ENCODE peak calls at places on chromosomes 4 and X, in four cellular contexts. K, A, C and O are unnamed samples.
A peak's percentile ranks its signal among the peaks of the same experiment; 100 is the strongest.

GRCh38 chr4:186757696-186758330 is 34.2 kb upstream of the FAT1 start:
- DNase-seq in K (no peak), A (no peak), C (no peak), O (no peak)

GRCh38 chrX:151754042-151754419 is 19.5 kb downstream of the CNGA2 start:
- DNase-seq in K (no peak), C (no peak), A (no peak), O (no peak)

GRCh38 chr4:67723949-67724348 is 23.0 kb upstream of the UBA6 start:
- DNase-seq in A (no peak), C (no peak), K (no peak), O (no peak)

GRCh38 chrX:2767631-2768455 is 16.0 kb downstream of the XG start:
- DNase-seq in A (no peak), C (no peak), K (peak; percentile 6), O (no peak)

GRCh38 chrX:77444075-77444474 is 3.1 kb upstream of the FGF16 start:
- DNase-seq in A (no peak), K (no peak), C (no peak), O (no peak)

GRCh38 chr4:53436251-53436650 is 58.8 kb downstream of the FIP1L1 start:
- DNase-seq in A (no peak), K (no peak), C (no peak), O (no peak)

GRCh38 chr4:44927361-44928061 is 201.2 kb upstream of the GNPDA2 start:
- DNase-seq in K (peak; percentile 57), C (no peak), A (no peak), O (no peak)

GRCh38 chr4:70651864-70652506 is 14.3 kb downstream of the JCHAIN start:
- DNase-seq in C (no peak), K (peak; percentile 44), A (no peak), O (no peak)

GRCh38 chr4:145828802-145829485 is 109.7 kb downstream of the ZNF827 start:
- DNase-seq in K (no peak), A (no peak), C (no peak), O (no peak)

GRCh38 chr4:123600426-123600825 is 203.8 kb downstream of the SPRY1 start:
- DNase-seq in C (no peak), A (no peak), K (no peak), O (no peak)

GRCh38 chrX:73668779-73669178 is 105.8 kb downstream of the CHIC1 start:
- DNase-seq in C (no peak), K (no peak), A (no peak), O (no peak)

GRCh38 chr4:174461438-174462106 is 60.7 kb downstream of the HPGD start:
- DNase-seq in K (no peak), A (no peak), C (no peak), O (no peak)

GRCh38 chrX:40176979-40177430 is 79.2 kb upstream of the BCOR start:
- DNase-seq in A (peak; percentile 34), K (no peak), C (peak; percentile 37), O (no peak)

GRCh38 chr4:53479731-53480525 is 102.5 kb downstream of the FIP1L1 start:
- DNase-seq in C (no peak), K (no peak), A (no peak), O (no peak)

GRCh38 chr4:128574706-128575105 is 234.8 kb upstream of the JADE1 start:
- DNase-seq in C (peak; percentile 94), A (peak; percentile 35), K (peak; percentile 54), O (peak; percentile 65)

GRCh38 chrX:114584434-114584943 is 603 bp downstream of the HTR2C start:
- DNase-seq in K (no peak), A (no peak), C (no peak), O (no peak)

GRCh38 chrX:3129256-3129655 is 88.0 kb downstream of the ARSF start:
- DNase-seq in A (no peak), C (no peak), K (no peak), O (no peak)

GRCh38 chr4:26105815-26106699 is 192.0 kb downstream of the SMIM20 start:
- DNase-seq in C (no peak), K (no peak), A (no peak), O (no peak)

GRCh38 chrX:139112432-139112831 is 400.9 kb upstream of the FGF13 start:
- DNase-seq in K (no peak), A (no peak), C (peak; percentile 44), O (no peak)

GRCh38 chr4:6123541-6123940 is 76.8 kb downstream of the JAKMIP1 start:
- DNase-seq in C (no peak), A (no peak), K (no peak), O (no peak)

GRCh38 chrX:34927866-34928265 is 14.7 kb upstream of the FAM47B start:
- DNase-seq in K (no peak), C (no peak), A (no peak), O (no peak)

GRCh38 chr4:90190510-90190909 is 63.3 kb downstream of the CCSER1 start:
- DNase-seq in C (no peak), K (peak; percentile 54), A (no peak), O (no peak)

GRCh38 chrX:104316739-104317138 is 62.0 kb upstream of the ESX1 start:
- DNase-seq in C (no peak), K (no peak), A (no peak), O (no peak)

GRCh38 chr4:141180991-141181760 is 39.5 kb upstream of the ZNF330 start:
- DNase-seq in K (no peak), A (no peak), C (no peak), O (no peak)

GRCh38 chr4:98516042-98516440 is 142.4 kb downstream of the TSPAN5 start:
- DNase-seq in C (no peak), A (no peak), K (no peak), O (no peak)

GRCh38 chrX:136275553-136275952 is 24.4 kb upstream of the MAP7D3 start:
- DNase-seq in A (no peak), C (no peak), K (no peak), O (no peak)

GRCh38 chr4:149047368-149047767 is 605.2 kb upstream of the NR3C2 start:
- DNase-seq in C (no peak), A (no peak), K (no peak), O (no peak)

GRCh38 chrX:67604979-67605703 is 61.3 kb downstream of the AR start:
- DNase-seq in A (no peak), K (no peak), C (no peak), O (no peak)

GRCh38 chr4:187006189-187006618 is 282.5 kb upstream of the FAT1 start:
- DNase-seq in A (no peak), C (no peak), K (no peak), O (no peak)

GRCh38 chr4:167084326-167084725 is 150.0 kb downstream of the SPOCK3 start:
- DNase-seq in K (no peak), A (no peak), C (no peak), O (no peak)

GRCh38 chrX:66200855-66201795 is 37.1 kb downstream of the HEPH start:
- DNase-seq in C (no peak), A (no peak), K (no peak), O (no peak)

GRCh38 chrX:69145714-69146113 is 19.5 kb downstream of the PJA1 start:
- DNase-seq in K (no peak), A (no peak), C (no peak), O (no peak)